ENCODE peak calls at places on chromosomes 3 and 15, in nine cellular contexts. L is activated naive CD4-positive, alpha-beta T cell treated with anti-CD3 and anti-CD28 coated beads, Interleukin-2, amount 50 U/mL, for 16 hours; Z is NCI-H1092; J is fibroblast of lung; O is dorsolateral prefrontal cortex; F is cardiac fibroblast; B is iPS DF 19.7; P is erythroblast; I is SHP77. Q is an unnamed sample.

GRCh38 chr15:72116680-72117447 is 1.1 kb downstream of the MYO9A start:
- DNase-seq in Z (no peak), F (peak; percentile 16), B (peak; percentile 5), O (peak; percentile 37), I (no peak), L (no peak), J (peak; percentile 35), P (peak; percentile 57), Q (peak; percentile 23)

GRCh38 chr3:152417181-152417580 is 148.5 kb downstream of the MBNL1 start:
- DNase-seq in J (peak; percentile 66), F (no peak), I (no peak), B (no peak), P (no peak), O (no peak), Z (no peak), L (no peak), Q (no peak)

GRCh38 chr3:186477876-186478275 is 66.3 kb downstream of the CRYGS start:
- DNase-seq in O (no peak), F (no peak), J (no peak), I (no peak), L (no peak), Z (no peak), B (no peak), P (no peak), Q (no peak)

GRCh38 chr15:66707310-66708160 is 5.5 kb downstream of the SMAD6 start:
- DNase-seq in O (no peak), B (peak; percentile 48), J (peak; percentile 65), I (no peak), P (no peak), L (no peak), F (peak; percentile 79), Z (peak; percentile 23), Q (peak; percentile 60)

GRCh38 chr15:55530861-55531313 is 22.9 kb upstream of the DNAAF4 start:
- DNase-seq in F (peak; percentile 38), O (no peak), B (no peak), P (peak; percentile 32), L (no peak), Z (no peak), J (peak; percentile 79), I (no peak), Q (no peak)

GRCh38 chr3:174342941-174343431 is 516.1 kb upstream of the NAALADL2 start:
- DNase-seq in F (peak; percentile 40), O (no peak), L (no peak), J (peak; percentile 69), B (no peak), I (no peak), Z (no peak), P (no peak), Q (no peak)

GRCh38 chr15:48883699-48884098 is 5.8 kb downstream of the EID1 start:
- DNase-seq in P (no peak), Z (no peak), L (no peak), I (no peak), J (no peak), O (no peak), B (no peak), F (no peak), Q (no peak)

GRCh38 chr15:40083756-40084101 is 24.9 kb downstream of the BMF start:
- DNase-seq in O (no peak), P (no peak), I (no peak), B (no peak), Z (no peak), J (no peak), F (no peak), L (no peak), Q (no peak)

GRCh38 chr3:31185004-31185357 is 290.5 kb upstream of the GADL1 start:
- DNase-seq in P (no peak), F (peak; percentile 27), L (no peak), I (no peak), O (no peak), J (peak; percentile 56), Z (no peak), B (no peak), Q (no peak)

GRCh38 chr3:112776000-112776399 is 70.7 kb downstream of the CD200R1L start:
- DNase-seq in I (no peak), P (no peak), L (no peak), Z (no peak), F (no peak), J (no peak), O (no peak), B (no peak), Q (no peak)

GRCh38 chr3:25967385-25967784 is 177.5 kb downstream of the OXSM start:
- DNase-seq in B (no peak), P (no peak), Z (no peak), I (no peak), L (no peak), O (no peak), J (no peak), F (no peak), Q (no peak)

GRCh38 chr15:73286356-73286755 is 82.4 kb downstream of the HCN4 start:
- DNase-seq in L (no peak), Z (no peak), J (peak; percentile 56), O (no peak), F (peak; percentile 9), B (no peak), I (no peak), P (no peak), Q (no peak)

GRCh38 chr15:58434334-58434888 is 2.6 kb downstream of the LIPC start:
- DNase-seq in L (no peak), I (no peak), B (no peak), J (no peak), P (no peak), F (no peak), O (no peak), Z (no peak), Q (no peak)

GRCh38 chr3:116770815-116771450 is 61.4 kb downstream of the TUSC7 start:
- DNase-seq in O (peak; percentile 82), I (peak; percentile 83), Z (peak; percentile 86), J (peak; percentile 68), P (peak; percentile 69), L (peak; percentile 16), F (peak; percentile 82), B (peak; percentile 56), Q (peak; percentile 77)

GRCh38 chr15:89197503-89197971 is 23.8 kb downstream of the RLBP1 start:
- DNase-seq in O (peak; percentile 73), P (no peak), F (no peak), I (no peak), L (no peak), J (no peak), Z (no peak), B (peak; percentile 64), Q (peak; percentile 39)

GRCh38 chr15:63436872-63437375 is 55.3 kb upstream of the CA12 start:
- DNase-seq in J (peak; percentile 79), P (peak; percentile 51), O (peak; percentile 84), Z (peak; percentile 64), I (peak; percentile 85), B (no peak), L (peak; percentile 73), F (peak; percentile 89), Q (peak; percentile 80)

GRCh38 chr15:23038741-23039150 is 623 bp downstream of the TUBGCP5 start:
- DNase-seq in F (peak; percentile 70), I (peak; percentile 21), B (no peak), J (peak; percentile 54), P (no peak), Z (no peak), L (no peak), O (no peak), Q (no peak)

GRCh38 chr3:38163117-38163870 is 2.0 kb upstream of the OXSR1 start:
- DNase-seq in F (no peak), B (no peak), J (no peak), O (no peak), P (peak; percentile 71), L (no peak), I (peak; percentile 28), Z (no peak), Q (peak; percentile 19)

GRCh38 chr3:194711913-194712312 is 26.2 kb downstream of the FAM43A start:
- DNase-seq in I (no peak), F (peak; percentile 94), O (no peak), L (no peak), J (peak; percentile 93), P (no peak), B (no peak), Z (no peak), Q (peak; percentile 73)

GRCh38 chr15:32956006-32956405 is 238.2 kb downstream of the GREM1 start:
- DNase-seq in J (peak; percentile 90), L (no peak), O (no peak), P (peak; percentile 1), I (peak; percentile 7), Z (peak; percentile 28), F (peak; percentile 86), B (no peak), Q (peak; percentile 0)

GRCh38 chr3:43153189-43154083 is 47.6 kb upstream of the POMGNT2 start:
- DNase-seq in O (peak; percentile 61), P (no peak), L (no peak), B (no peak), I (peak; percentile 80), J (peak; percentile 72), F (peak; percentile 84), Z (no peak), Q (no peak)

GRCh38 chr3:71107926-71108325 is 475.6 kb downstream of the FOXP1 start:
- DNase-seq in F (peak; percentile 58), O (no peak), Z (no peak), L (no peak), J (peak; percentile 70), I (no peak), P (no peak), B (no peak), Q (no peak)

GRCh38 chr3:23685484-23686258 is 120.1 kb upstream of the UBE2E1 start:
- DNase-seq in B (no peak), J (peak; percentile 98), Z (no peak), P (peak; percentile 42), F (peak; percentile 99), O (peak; percentile 47), I (peak; percentile 83), L (no peak), Q (peak; percentile 86)